ENCODE peak calls at places on chromosomes 4 and X, in ten cellular contexts. O, E, H, X, R, V, J, L, Q and D are unnamed samples.

GRCh38 chr4:180449395-180449956 is 1793.7 kb upstream of the TENM3 start:
- DNase-seq in O (no peak), E (peak), H (no peak), X (peak), R (peak), V (no peak), J (no peak), L (no peak), Q (peak), D (peak)

GRCh38 chrX:15946783-15947550 is 92.4 kb upstream of the AP1S2 start:
- DNase-seq in O (no peak), E (no peak), H (peak), X (no peak), R (peak), V (no peak), J (peak), L (peak), Q (peak), D (no peak)

GRCh38 chrX:40912166-40912565 is 173.1 kb upstream of the USP9X start:
- DNase-seq in O (no peak), E (no peak), H (no peak), X (no peak), R (no peak), V (no peak), J (no peak), L (no peak), Q (no peak), D (no peak)

GRCh38 chr4:57023104-57023503 is 44.4 kb downstream of the POLR2B start:
- DNase-seq in O (no peak), E (no peak), H (peak), X (no peak), R (no peak), V (no peak), J (peak), L (peak), Q (no peak), D (no peak)

GRCh38 chr4:87075876-87076275 is 141.1 kb downstream of the AFF1 start:
- DNase-seq in O (no peak), E (no peak), H (no peak), X (no peak), R (no peak), V (no peak), J (no peak), L (no peak), Q (no peak), D (no peak)

GRCh38 chr4:143118666-143119065 is 66.1 kb upstream of the USP38 start:
- DNase-seq in O (no peak), E (no peak), H (no peak), X (no peak), R (no peak), V (no peak), J (no peak), L (no peak), Q (no peak), D (no peak)

GRCh38 chr4:78346222-78346621 is 205.3 kb upstream of the ANXA3 start:
- DNase-seq in O (no peak), E (no peak), H (no peak), X (no peak), R (no peak), V (no peak), J (no peak), L (no peak), Q (no peak), D (no peak)

GRCh38 chr4:159047478-159048165 is 55.3 kb upstream of the RAPGEF2 start:
- DNase-seq in O (no peak), E (no peak), H (peak), X (no peak), R (no peak), V (no peak), J (no peak), L (no peak), Q (no peak), D (no peak)

GRCh38 chr4:141768954-141769353 is 132.6 kb downstream of the IL15 start:
- DNase-seq in O (no peak), E (no peak), H (peak), X (no peak), R (no peak), V (no peak), J (peak), L (peak), Q (no peak), D (no peak)

GRCh38 chr4:86449746-86450145 is 89.9 kb upstream of the MAPK10 start:
- DNase-seq in O (no peak), E (no peak), H (no peak), X (no peak), R (peak), V (no peak), J (no peak), L (no peak), Q (no peak), D (no peak)

GRCh38 chr4:14679906-14680305 is 322.4 kb upstream of the CPEB2 start:
- DNase-seq in O (no peak), E (no peak), H (no peak), X (no peak), R (no peak), V (no peak), J (no peak), L (no peak), Q (no peak), D (no peak)

GRCh38 chrX:70508296-70508911 is 63.8 kb downstream of the DLG3 start:
- DNase-seq in O (no peak), E (no peak), H (peak), X (no peak), R (no peak), V (no peak), J (no peak), L (no peak), Q (peak), D (no peak)

GRCh38 chr4:38529189-38530115 is 134.5 kb upstream of the KLF3 start:
- DNase-seq in O (no peak), E (no peak), H (no peak), X (no peak), R (peak), V (no peak), J (no peak), L (no peak), Q (peak), D (no peak)

GRCh38 chr4:139704915-139705485 is 39.4 kb downstream of the MGST2 start:
- DNase-seq in O (no peak), E (peak), H (peak), X (no peak), R (peak), V (no peak), J (no peak), L (no peak), Q (no peak), D (no peak)

GRCh38 chr4:3244747-3245146 is 4.2 kb upstream of the MSANTD1 start:
- DNase-seq in O (no peak), E (no peak), H (no peak), X (no peak), R (no peak), V (no peak), J (no peak), L (no peak), Q (no peak), D (no peak)

GRCh38 chr4:3248178-3248480 is 830 bp upstream of the MSANTD1 start:
- DNase-seq in O (no peak), E (no peak), H (no peak), X (no peak), R (no peak), V (no peak), J (no peak), L (no peak), Q (no peak), D (no peak)

GRCh38 chr4:3247399-3248177 is 1.4 kb upstream of the MSANTD1 start:
- DNase-seq in O (no peak), E (no peak), H (no peak), X (no peak), R (no peak), V (no peak), J (no peak), L (no peak), Q (no peak), D (no peak)

GRCh38 chr4:3245676-3246075 is 3.3 kb upstream of the MSANTD1 start:
- DNase-seq in O (no peak), E (no peak), H (no peak), X (no peak), R (no peak), V (no peak), J (no peak), L (no peak), Q (no peak), D (no peak)

DNA sequence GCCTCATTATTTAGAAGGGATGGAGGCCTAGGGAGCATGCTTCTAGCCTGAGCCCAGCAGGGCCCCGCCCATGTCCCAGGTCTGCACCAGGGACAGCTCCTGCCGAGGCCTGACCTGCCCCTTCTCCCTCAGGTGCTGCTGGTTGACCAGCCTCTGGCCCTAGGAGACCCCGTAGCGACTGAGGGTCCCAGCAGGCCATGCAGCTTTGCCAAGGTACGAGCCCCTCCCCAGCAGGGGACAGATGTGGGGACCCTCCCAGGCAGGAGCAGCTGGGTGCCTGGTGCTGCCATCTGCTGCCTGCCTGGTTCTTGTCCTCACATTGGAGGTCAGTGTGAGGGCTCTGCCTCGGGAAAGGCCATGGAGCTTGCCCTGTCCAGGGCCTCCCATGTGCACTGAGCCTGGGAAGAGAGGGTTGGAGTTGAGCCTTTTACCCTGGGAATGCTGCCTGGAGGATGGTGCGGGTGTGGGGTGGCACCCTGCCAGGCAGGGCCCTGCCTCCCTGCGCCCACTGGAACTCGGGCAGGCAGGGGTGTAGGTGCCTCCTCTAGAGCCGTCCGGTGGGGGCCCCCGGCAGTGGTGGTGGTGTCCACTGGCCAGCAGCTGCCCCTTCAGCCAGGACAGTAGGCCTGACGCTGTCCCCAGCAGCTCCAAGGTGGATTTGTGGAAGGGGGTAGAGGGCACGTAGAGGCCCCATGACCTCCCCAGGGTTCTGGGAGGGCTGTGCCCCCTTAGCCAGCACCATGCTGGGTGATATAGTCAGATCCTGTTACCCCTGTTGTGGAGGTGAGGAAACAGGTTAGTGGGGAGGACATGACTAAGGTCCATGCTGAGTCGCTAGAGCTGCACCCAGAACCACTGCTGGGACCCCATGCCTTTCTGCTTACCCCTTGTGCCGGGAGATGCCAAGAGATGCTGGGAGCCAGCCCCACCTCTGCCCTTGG is 2.2 kb upstream of the MSANTD1 start:
- DNase-seq in O (no peak), E (no peak), H (no peak), X (no peak), R (no peak), V (no peak), J (no peak), L (no peak), Q (no peak), D (no peak)
- TF ChIP-seq CTCF in O (no peak), E (peak), H (no peak), X (peak), R (peak), V (no peak), J (no peak), L (no peak), Q (peak), D (no peak)

GRCh38 chrX:56726609-56727008 is 2.4 kb upstream of the NBDY start:
- DNase-seq in O (no peak), E (no peak), H (peak), X (peak), R (peak), V (no peak), J (no peak), L (no peak), Q (no peak), D (no peak)
- TF ChIP-seq CTCF in O (peak), E (peak), H (peak), X (peak), R (peak), V (peak), J (peak), L (peak), Q (peak), D (peak)

DNA sequence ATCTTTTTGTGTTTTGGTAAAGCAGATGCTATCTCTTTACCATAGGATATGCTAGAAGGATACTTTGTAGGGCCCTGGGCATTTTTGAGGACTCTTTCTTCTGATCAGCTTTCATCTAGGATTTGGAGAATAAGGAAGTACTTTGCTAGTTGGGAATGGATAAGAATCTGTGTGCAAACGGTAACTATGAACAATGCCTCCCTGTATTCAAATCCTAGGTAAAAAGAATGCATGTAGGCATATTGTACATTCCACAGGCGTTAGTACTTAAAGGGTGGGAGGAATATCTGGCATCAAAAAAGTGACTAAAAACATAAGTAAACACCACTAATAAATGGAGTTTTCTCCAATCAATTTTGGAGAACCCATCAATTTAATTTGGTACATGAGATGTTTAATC is 59.7 kb downstream of the SH3BGRL start:
- DNase-seq in O (no peak), E (no peak), H (peak), X (no peak), R (no peak), V (no peak), J (no peak), L (no peak), Q (no peak), D (no peak)
- TF ChIP-seq CTCF in O (no peak), E (no peak), H (no peak), X (no peak), R (no peak), V (no peak), J (no peak), L (no peak), Q (no peak), D (no peak)

GRCh38 chr4:113294910-113295309 is 245.5 kb downstream of the ANK2 start:
- DNase-seq in O (no peak), E (no peak), H (no peak), X (no peak), R (no peak), V (no peak), J (no peak), L (no peak), Q (no peak), D (no peak)
- TF ChIP-seq CTCF in O (no peak), E (peak), H (no peak), X (no peak), R (no peak), V (no peak), J (peak), L (no peak), Q (no peak), D (no peak)

GRCh38 chr4:960736-961650 is 12.4 kb downstream of the DGKQ start:
- DNase-seq in O (no peak), E (no peak), H (no peak), X (no peak), R (no peak), V (no peak), J (no peak), L (no peak), Q (no peak), D (no peak)

GRCh38 chr4:961651-962230 is 11.6 kb downstream of the DGKQ start:
- DNase-seq in O (no peak), E (no peak), H (no peak), X (no peak), R (no peak), V (no peak), J (no peak), L (no peak), Q (peak), D (no peak)

GRCh38 chr4:963276-964225 is 9.8 kb downstream of the DGKQ start:
- DNase-seq in O (no peak), E (no peak), H (no peak), X (no peak), R (no peak), V (no peak), J (no peak), L (no peak), Q (peak), D (no peak)

GRCh38 chr4:964346-965025 is 8.9 kb downstream of the DGKQ start:
- DNase-seq in O (no peak), E (no peak), H (no peak), X (no peak), R (no peak), V (no peak), J (no peak), L (no peak), Q (peak), D (no peak)

GRCh38 chr4:962231-963208 is 10.8 kb downstream of the DGKQ start:
- DNase-seq in O (no peak), E (no peak), H (no peak), X (no peak), R (no peak), V (no peak), J (no peak), L (no peak), Q (peak), D (no peak)
- TF ChIP-seq CTCF in O (no peak), E (peak), H (no peak), X (no peak), R (no peak), V (no peak), J (no peak), L (no peak), Q (peak), D (no peak)

GRCh38 chrX:39652336-39652735 is 445.4 kb downstream of the BCOR start:
- DNase-seq in O (no peak), E (peak), H (peak), X (no peak), R (peak), V (no peak), J (no peak), L (no peak), Q (peak), D (no peak)
- TF ChIP-seq CTCF in O (peak), E (peak), H (peak), X (peak), R (peak), V (no peak), J (peak), L (peak), Q (peak), D (no peak)

GRCh38 chr4:117447925-117448324 is 362.5 kb upstream of the TRAM1L1 start:
- DNase-seq in O (no peak), E (no peak), H (no peak), X (no peak), R (peak), V (no peak), J (no peak), L (no peak), Q (peak), D (no peak)
- TF ChIP-seq CTCF in O (no peak), E (peak), H (no peak), X (no peak), R (peak), V (no peak), J (no peak), L (no peak), Q (peak), D (no peak)